ENCODE peak calls at places on chromosomes 12 and 14, in eight cellular contexts. Q, N, Y, Z, F, V, G and M are unnamed samples.

GRCh38 chr12:106118-106561 is 39.6 kb downstream of the IQSEC3 start:
- DNase-seq in V (no peak), Y (no peak), F (peak), Z (no peak), G (no peak), Q (peak), N (no peak), M (peak)

GRCh38 chr14:76333664-76334063 is 42.3 kb upstream of the ESRRB start:
- DNase-seq in Q (no peak), Y (no peak), F (no peak), Z (no peak), G (no peak), V (no peak), N (no peak), M (no peak)

GRCh38 chr14:99422220-99423010 is 58.2 kb downstream of the SETD3 start:
- DNase-seq in Q (no peak), G (no peak), Y (no peak), Z (no peak), N (no peak), F (no peak), V (no peak), M (no peak)

GRCh38 chr12:15244341-15244740 is 23.1 kb upstream of the RERG start:
- DNase-seq in Z (no peak), G (no peak), V (no peak), Y (no peak), F (no peak), Q (no peak), N (no peak), M (no peak)

GRCh38 chr14:85093631-85094330 is 436.2 kb upstream of the FLRT2 start:
- DNase-seq in Q (peak), N (no peak), Y (no peak), F (no peak), Z (no peak), V (no peak), G (no peak), M (no peak)

GRCh38 chr12:130873106-130873795 is 1.4 kb downstream of the RAN start:
- DNase-seq in Q (no peak), Y (no peak), V (no peak), G (no peak), Z (no peak), N (no peak), F (no peak), M (no peak)

GRCh38 chr12:84585996-84586395 is 326.6 kb downstream of the SLC6A15 start:
- DNase-seq in F (no peak), G (no peak), N (no peak), Y (no peak), Z (no peak), V (no peak), Q (peak), M (no peak)

GRCh38 chr12:107088912-107089311 is 4.4 kb downstream of the CRY1 start:
- DNase-seq in V (no peak), Y (no peak), G (no peak), F (no peak), Z (no peak), N (no peak), Q (no peak), M (no peak)

GRCh38 chr14:69232388-69232787 is 27.6 kb upstream of the GALNT16 start:
- DNase-seq in Q (no peak), G (no peak), V (no peak), N (no peak), Y (no peak), F (no peak), Z (no peak), M (no peak)

GRCh38 chr14:101111620-101112290 is 208.2 kb upstream of the RTL1 start:
- DNase-seq in F (no peak), Z (peak), V (no peak), N (no peak), Y (no peak), Q (no peak), G (no peak), M (no peak)

GRCh38 chr12:84277986-84278385 is 634.6 kb downstream of the SLC6A15 start:
- DNase-seq in Z (no peak), F (no peak), N (no peak), Q (no peak), G (no peak), V (no peak), Y (no peak), M (no peak)

GRCh38 chr12:49547090-49547690 is 8.4 kb downstream of the KCNH3 start:
- DNase-seq in G (no peak), F (no peak), Y (no peak), N (no peak), V (no peak), Q (no peak), Z (no peak), M (no peak)

GRCh38 chr14:30223966-30224365 is 296.3 kb upstream of the PRKD1 start:
- DNase-seq in F (no peak), G (no peak), N (no peak), Q (no peak), Y (no peak), Z (peak), V (no peak), M (no peak)

GRCh38 chr12:127294651-127295205 is 972.2 kb upstream of the TMEM132C start:
- DNase-seq in Y (no peak), G (no peak), N (no peak), V (no peak), Q (no peak), Z (no peak), F (no peak), M (no peak)

GRCh38 chr12:6699989-6700645 is 498 bp downstream of the PIANP start:
- DNase-seq in F (peak), Q (no peak), V (peak), N (no peak), Y (no peak), G (peak), Z (no peak), M (no peak)

GRCh38 chr12:92434607-92435025 is 268.2 kb upstream of the PLEKHG7 start:
- DNase-seq in G (no peak), Y (no peak), V (no peak), N (no peak), F (no peak), Q (no peak), Z (no peak), M (peak)

GRCh38 chr14:93804654-93805053 is 16.4 kb upstream of the PRIMA1 start:
- DNase-seq in Y (no peak), Z (no peak), V (no peak), Q (no peak), F (peak), N (no peak), G (no peak), M (no peak)

GRCh38 chr12:6201199-6201608 is 1.0 kb downstream of the CD9 start:
- DNase-seq in F (no peak), Q (no peak), Z (peak), Y (no peak), N (no peak), G (no peak), V (no peak), M (no peak)

GRCh38 chr12:109542876-109543275 is 30.4 kb downstream of the MMAB start:
- DNase-seq in Z (no peak), F (no peak), G (no peak), N (no peak), V (no peak), Y (no peak), Q (peak), M (no peak)

GRCh38 chr12:126974779-126975178 is 1292.2 kb upstream of the TMEM132C start:
- DNase-seq in N (no peak), V (no peak), Q (no peak), Z (no peak), F (no peak), G (no peak), Y (no peak), M (peak)

GRCh38 chr12:70828391-70828790 is 92.1 kb downstream of the PTPRR start:
- DNase-seq in V (no peak), N (no peak), G (no peak), Z (no peak), Y (no peak), F (no peak), Q (peak), M (no peak)

GRCh38 chr14:96567289-96567899 is 65.2 kb downstream of the PAPOLA start:
- DNase-seq in N (no peak), Z (no peak), F (no peak), G (no peak), Q (peak), Y (no peak), V (no peak), M (peak)

GRCh38 chr14:28975084-28975483 is 208.5 kb downstream of the FOXG1 start:
- DNase-seq in V (no peak), N (no peak), G (no peak), Y (no peak), Z (no peak), Q (no peak), F (peak), M (no peak)

GRCh38 chr14:35474323-35474722 is 59.6 kb upstream of the INSM2 start:
- DNase-seq in Q (no peak), Y (no peak), Z (no peak), V (no peak), F (no peak), N (no peak), G (no peak), M (no peak)

GRCh38 chr12:110281549-110282342 is 699 bp downstream of the ATP2A2 start:
- DNase-seq in N (peak), Q (peak), F (peak), Y (peak), G (peak), V (peak), Z (peak), M (peak)

GRCh38 chr14:52769889-52770288 is 21.5 kb downstream of the GNPNAT1 start:
- DNase-seq in Y (no peak), N (no peak), F (no peak), Z (no peak), V (no peak), Q (no peak), G (no peak), M (no peak)

GRCh38 chr14:100851946-100852620 is 26.2 kb downstream of the MEG3 start:
- DNase-seq in Z (no peak), N (no peak), F (no peak), V (no peak), Q (no peak), Y (no peak), G (no peak), M (no peak)

GRCh38 chr14:105944632-105945610 is 418.5 kb downstream of the TMEM121 start:
- DNase-seq in F (peak), V (peak), G (peak), N (no peak), Z (peak), Y (peak), Q (no peak), M (peak)

GRCh38 chr12:66533767-66534166 is 145.1 kb downstream of the GRIP1 start:
- DNase-seq in N (no peak), Q (no peak), F (no peak), Y (no peak), V (no peak), Z (no peak), G (no peak), M (peak)

GRCh38 chr14:71328183-71328582 is 420.9 kb downstream of the PCNX1 start:
- DNase-seq in Q (no peak), F (no peak), G (no peak), Y (no peak), N (no peak), Z (no peak), V (no peak), M (peak)

GRCh38 chr12:54941659-54942058 is 42.9 kb downstream of the TESPA1 start:
- DNase-seq in V (no peak), Y (no peak), N (peak), F (no peak), Z (no peak), G (no peak), Q (no peak), M (no peak)

GRCh38 chr14:80202888-80203562 is 8.3 kb downstream of the DIO2 start:
- DNase-seq in N (no peak), Q (no peak), Y (no peak), G (no peak), F (peak), Z (no peak), V (no peak), M (peak)